ENCODE peak calls at places on chromosomes 5 and 9, in nine cellular contexts. B is NCI-H1105, X is GM12865, S is Right ventricle myocardium superior, O is WTC11, J is endothelial cell, U is caudate nucleus, A is AG09309, Y is heart left ventricle. L is an unnamed sample.

GRCh38 chr5:135842737-135843136 is 8.3 kb downstream of the SLC25A48 start:
- DNase-seq in B (no peak), X (no peak), S (no peak), O (no peak), J (no peak), U (peak; percentile 34), A (no peak), Y (no peak), L (no peak)

GRCh38 chr5:45774528-45774927 is 78.3 kb upstream of the HCN1 start:
- DNase-seq in B (no peak), X (no peak), S (no peak), O (no peak), J (no peak), U (no peak), A (no peak), Y (no peak), L (no peak)

GRCh38 chr5:142446131-142446959 is 121.5 kb upstream of the SPRY4 start:
- DNase-seq in B (no peak), X (no peak), S (no peak), O (no peak), J (no peak), U (no peak), A (no peak), Y (no peak), L (no peak)

GRCh38 chr5:44665101-44665701 is 143.5 kb upstream of the MRPS30 start:
- DNase-seq in B (no peak), X (no peak), S (no peak), O (no peak), J (no peak), U (no peak), A (no peak), Y (no peak), L (no peak)

GRCh38 chr5:16713386-16713928 is 96.7 kb upstream of the RETREG1 start:
- DNase-seq in B (no peak), X (no peak), S (no peak), O (peak; percentile 53), J (peak; percentile 70), U (peak; percentile 58), A (no peak), Y (no peak), L (peak; percentile 88)

GRCh38 chr9:89870207-89870606 is 265.4 kb downstream of the GADD45G start:
- DNase-seq in B (no peak), X (no peak), S (no peak), O (no peak), J (no peak), U (no peak), A (no peak), Y (no peak), L (no peak)

GRCh38 chr5:54902817-54903473 is 82.4 kb downstream of the ESM1 start:
- DNase-seq in B (no peak), X (peak; percentile 86), S (no peak), O (no peak), J (no peak), U (no peak), A (no peak), Y (no peak), L (no peak)

GRCh38 chr5:180591249-180591887 is at the start of gene SCGB3A1:
- DNase-seq in B (no peak), X (no peak), S (no peak), O (no peak), J (no peak), U (no peak), A (no peak), Y (no peak), L (no peak)

GRCh38 chr5:150559701-150560100 is 51.8 kb downstream of the NDST1 start:
- DNase-seq in B (no peak), X (no peak), S (no peak), O (no peak), J (no peak), U (no peak), A (no peak), Y (no peak), L (no peak)

GRCh38 chr5:127028822-127029457 is 1.4 kb downstream of the MARCHF3 start:
- DNase-seq in B (no peak), X (no peak), S (no peak), O (no peak), J (peak; percentile 6), U (no peak), A (no peak), Y (no peak), L (peak; percentile 12)

GRCh38 chr9:123378028-123378427 is 22.0 kb downstream of the CRB2 start:
- DNase-seq in B (no peak), X (no peak), S (no peak), O (no peak), J (no peak), U (no peak), A (no peak), Y (no peak), L (no peak)

GRCh38 chr9:127562841-127563523 is 49.1 kb upstream of the STXBP1 start:
- DNase-seq in B (no peak), X (no peak), S (no peak), O (no peak), J (no peak), U (no peak), A (no peak), Y (no peak), L (peak; percentile 41)

GRCh38 chr5:61051267-61051666 is 106.3 kb downstream of the NDUFAF2 start:
- DNase-seq in B (no peak), X (no peak), S (no peak), O (no peak), J (no peak), U (no peak), A (no peak), Y (no peak), L (no peak)

GRCh38 chr9:71886015-71886414 is 25.0 kb downstream of the ABHD17B start:
- DNase-seq in B (no peak), X (no peak), S (no peak), O (no peak), J (no peak), U (no peak), A (no peak), Y (no peak), L (no peak)

GRCh38 chr9:18296702-18297531 is 177.0 kb upstream of the ADAMTSL1 start:
- DNase-seq in B (no peak), X (no peak), S (no peak), O (no peak), J (no peak), U (no peak), A (peak; percentile 11), Y (no peak), L (no peak)

L was measured in ELF-1.